ENCODE peak calls at places on chromosomes 3 and 15, in nine cellular contexts. P is vagina, Y is endothelial cell of umbilical vein, M is breast epithelium, T is A549, S is H54, H is prostate gland, G is lower leg skin, L is heart left ventricle. F is an unnamed sample.

GRCh38 chr3:125156491-125156890 is 56.1 kb downstream of the SLC12A8 start:
- DNase-seq in P (no peak), Y (no peak), M (no peak), T (no peak), S (no peak), H (no peak), G (no peak), L (no peak), F (no peak)

GRCh38 chr3:57434041-57434440 is 110.1 kb downstream of the DNAH12 start:
- DNase-seq in P (no peak), Y (peak), M (no peak), T (peak), S (peak), H (no peak), G (no peak), L (no peak), F (no peak)

GRCh38 chr3:111863942-111864341 is 4.9 kb downstream of the PHLDB2 start:
- DNase-seq in P (no peak), Y (peak), M (no peak), T (no peak), S (no peak), H (no peak), G (no peak), L (no peak), F (no peak)

GRCh38 chr3:47324278-47324865 is 41.6 kb downstream of the KLHL18 start:
- DNase-seq in P (peak), Y (peak), M (peak), T (peak), S (peak), H (peak), G (peak), L (peak), F (peak)

GRCh38 chr3:126834596-126835471 is 130.8 kb downstream of the CHCHD6 start:
- DNase-seq in P (peak), Y (no peak), M (no peak), T (no peak), S (peak), H (no peak), G (no peak), L (no peak), F (no peak)

GRCh38 chr3:32420138-32420981 is 28.7 kb downstream of the CMTM7 start:
- DNase-seq in P (no peak), Y (peak), M (peak), T (peak), S (peak), H (peak), G (peak), L (no peak), F (no peak)

GRCh38 chr3:149368850-149369497 is 8.5 kb downstream of the TM4SF1 start:
- DNase-seq in P (no peak), Y (peak), M (no peak), T (peak), S (no peak), H (no peak), G (no peak), L (no peak), F (no peak)

GRCh38 chr3:34140606-34141005 is 342.2 kb downstream of the PDCD6IP start:
- DNase-seq in P (no peak), Y (no peak), M (no peak), T (no peak), S (no peak), H (no peak), G (no peak), L (no peak), F (no peak)

GRCh38 chr3:185145511-185145910 is 7.3 kb downstream of the C3orf70 start:
- DNase-seq in P (no peak), Y (no peak), M (no peak), T (no peak), S (no peak), H (no peak), G (no peak), L (no peak), F (no peak)

GRCh38 chr3:136343873-136344281 is 93.7 kb downstream of the PCCB start:
- DNase-seq in P (no peak), Y (peak), M (peak), T (peak), S (peak), H (peak), G (peak), L (peak), F (peak)

GRCh38 chr3:102090646-102091045 is 241.3 kb downstream of the NFKBIZ start:
- DNase-seq in P (no peak), Y (peak), M (no peak), T (peak), S (no peak), H (no peak), G (no peak), L (no peak), F (no peak)

GRCh38 chr3:71208273-71209095 is 375.0 kb downstream of the FOXP1 start:
- DNase-seq in P (no peak), Y (no peak), M (no peak), T (peak), S (no peak), H (no peak), G (no peak), L (no peak), F (no peak)

GRCh38 chr15:48190932-48191573 is 412 bp upstream of the CTXN2 start:
- DNase-seq in P (no peak), Y (peak), M (no peak), T (peak), S (peak), H (peak), G (no peak), L (peak), F (peak)

GRCh38 chr15:39919396-39919739 is 698 bp downstream of the GPR176 start:
- DNase-seq in P (no peak), Y (no peak), M (no peak), T (no peak), S (no peak), H (peak), G (peak), L (no peak), F (no peak)

GRCh38 chr15:39921274-39921638 is 1.2 kb upstream of the GPR176 start:
- DNase-seq in P (no peak), Y (no peak), M (no peak), T (no peak), S (no peak), H (no peak), G (no peak), L (no peak), F (no peak)

GRCh38 chr15:39919740-39920509 is at the start of gene GPR176:
- DNase-seq in P (no peak), Y (peak), M (no peak), T (peak), S (peak), H (peak), G (peak), L (peak), F (peak)

GRCh38 chr15:39918688-39919385 is 1.2 kb downstream of the GPR176 start:
- DNase-seq in P (no peak), Y (peak), M (no peak), T (no peak), S (peak), H (no peak), G (no peak), L (no peak), F (no peak)

DNA sequence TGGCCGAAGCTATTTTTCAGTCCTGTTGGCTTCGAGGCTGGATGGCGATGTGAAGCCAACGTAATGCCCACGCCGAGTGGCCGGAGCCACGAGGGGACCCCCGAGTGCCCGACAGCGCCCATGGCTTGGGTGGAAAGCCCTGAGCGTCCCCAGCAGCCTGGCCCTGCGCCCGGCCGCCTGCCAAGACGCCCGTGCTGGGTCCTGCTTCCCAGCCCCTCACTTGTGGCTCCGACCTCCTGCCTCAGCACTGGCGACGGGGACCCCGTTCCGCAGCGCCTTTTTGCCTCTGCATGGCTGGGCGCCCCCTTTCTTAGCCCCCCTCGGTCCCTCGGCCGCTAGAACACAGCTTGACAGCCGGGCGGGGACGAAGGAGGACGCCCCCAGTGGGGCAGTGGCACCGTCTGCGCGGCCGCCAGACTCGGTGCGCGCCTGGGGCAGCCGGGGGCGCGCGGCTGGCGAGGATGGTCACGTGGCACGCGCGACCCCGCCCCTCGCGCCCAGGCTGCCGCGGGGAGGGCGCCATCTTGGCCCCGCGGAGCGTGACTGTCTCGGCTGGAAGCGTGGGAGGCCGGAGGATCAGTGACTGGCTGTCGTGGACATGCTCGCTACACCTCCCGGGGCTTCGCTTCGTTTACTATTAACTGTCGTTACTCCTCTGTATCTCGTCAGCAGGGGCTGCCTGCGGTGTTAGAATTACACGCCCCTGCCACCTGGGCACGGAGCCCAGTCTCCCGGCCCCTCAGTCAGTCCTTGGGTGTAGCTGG is 626 bp upstream of the GPR176 start:
- DNase-seq in P (no peak), Y (peak), M (peak), T (peak), S (peak), H (peak), G (peak), L (peak), F (peak)
- TF ChIP-seq POLR2A in P (peak), Y (peak), M (no peak), T (peak), S (peak), H (peak), G (no peak), L (no peak), F (peak)

DNA sequence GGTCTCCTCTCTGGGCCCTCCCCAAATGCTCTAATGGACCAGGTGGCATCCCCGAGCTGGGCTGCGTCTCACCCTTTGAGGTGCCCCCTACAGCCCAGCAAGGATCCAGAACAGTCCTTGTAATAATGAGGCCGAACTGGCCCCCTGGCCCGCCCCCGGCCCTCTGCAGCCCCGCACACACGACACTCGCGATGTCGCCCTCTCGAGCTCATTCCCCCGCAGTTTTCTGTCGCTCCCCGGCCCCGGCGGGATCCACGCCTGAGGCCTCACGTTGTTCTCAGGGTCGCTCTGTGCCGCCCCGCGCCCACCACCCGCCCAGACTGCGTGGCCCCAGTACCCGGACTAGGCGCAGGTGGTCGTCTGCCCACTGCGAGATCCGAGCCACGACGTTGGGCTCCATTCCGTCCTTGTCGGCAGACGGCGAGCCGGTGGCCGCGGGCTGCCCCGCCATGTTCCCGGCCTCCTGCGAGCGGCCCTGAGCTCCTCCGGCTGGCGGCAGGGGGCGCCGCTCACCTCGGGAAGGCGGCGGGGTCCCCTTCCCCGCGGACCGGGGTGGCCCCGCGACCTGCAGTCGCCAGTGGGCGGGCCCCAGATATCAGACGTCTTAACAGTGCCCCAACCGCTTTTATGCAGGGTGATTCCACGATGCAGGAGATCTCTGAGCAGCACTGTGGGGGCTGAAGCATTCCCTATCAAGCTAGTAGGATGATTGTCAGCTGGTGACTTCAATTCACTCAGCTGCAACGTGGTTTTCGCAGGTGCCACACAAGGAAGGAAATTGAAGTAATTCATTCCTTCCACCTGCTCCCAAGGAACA is at the start of gene C3orf33:
- DNase-seq in P (no peak), Y (peak), M (peak), T (peak), S (peak), H (peak), G (peak), L (peak), F (peak)
- TF ChIP-seq POLR2A in P (no peak), Y (peak), M (no peak), T (peak), S (peak), H (peak), G (no peak), L (no peak), F (no peak)

DNA sequence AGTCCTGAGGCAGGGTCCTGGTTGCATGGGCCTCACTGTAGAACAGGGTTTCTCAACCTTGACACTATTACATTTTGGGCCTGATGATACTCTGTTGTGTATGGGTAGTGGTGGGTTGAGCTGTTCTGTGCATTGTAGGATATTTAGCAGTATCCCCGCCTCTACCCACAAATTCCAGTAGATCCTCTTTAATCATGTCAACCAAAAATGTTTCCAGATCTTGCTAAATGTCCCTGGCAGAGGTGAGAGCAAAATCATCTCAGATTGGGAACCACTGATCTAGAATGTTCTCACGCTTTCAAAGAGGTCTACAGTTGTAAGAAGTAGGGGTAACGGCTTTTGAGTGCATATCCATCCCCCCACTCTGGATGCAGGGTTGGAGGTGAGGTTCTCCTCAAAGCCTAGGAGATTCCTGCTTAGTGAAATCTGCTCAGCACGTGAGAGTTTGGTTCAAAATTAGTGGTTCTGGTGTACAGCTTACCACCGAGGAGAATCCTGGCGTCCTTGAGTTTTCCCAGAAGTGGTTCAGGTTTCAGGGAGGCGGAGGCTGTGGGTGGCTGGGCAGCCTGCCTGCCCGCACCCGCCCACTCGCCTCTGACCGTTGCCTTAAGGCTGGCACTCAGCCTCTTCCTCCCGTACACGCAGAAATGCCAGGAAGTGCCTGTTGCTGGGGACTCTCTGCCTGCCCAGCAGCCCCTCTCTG is 5.3 kb downstream of the ACVR2B start:
- DNase-seq in P (no peak), Y (no peak), M (peak), T (no peak), S (peak), H (peak), G (peak), L (no peak), F (peak)
- TF ChIP-seq POLR2A in P (no peak), Y (no peak), M (no peak), T (no peak), S (no peak), H (peak), G (no peak), L (no peak), F (no peak)

GRCh38 chr15:67839929-67840746 is at the start of gene RNU6-1:
- DNase-seq in P (peak), Y (peak), M (peak), T (peak), S (peak), H (peak), G (peak), L (peak), F (peak)
- TF ChIP-seq POLR2A in P (peak), Y (peak), M (peak), T (peak), S (peak), H (peak), G (no peak), L (no peak), F (peak)

GRCh38 chr3:50264964-50265485 is 3.9 kb upstream of the SEMA3B start:
- DNase-seq in P (no peak), Y (no peak), M (no peak), T (no peak), S (no peak), H (no peak), G (no peak), L (no peak), F (peak)
- TF ChIP-seq POLR2A in P (no peak), Y (no peak), M (no peak), T (no peak), S (no peak), H (no peak), G (no peak), L (no peak), F (no peak)

F was measured in ovary.